ENCODE peak calls at places on chromosomes 4 and X, in four cellular contexts. A, M, G and J are unnamed samples.

GRCh38 chr4:121950680-121951569 is 935 bp downstream of the TRPC3 start:
- DNase-seq in M (peak; percentile 18), G (peak; percentile 66), A (no peak), J (peak; percentile 8)

GRCh38 chr4:109912706-109913621 is at the start of gene EGF:
- DNase-seq in G (no peak), M (no peak), A (no peak), J (peak; percentile 41)

GRCh38 chrX:107541244-107541643 is 87.1 kb upstream of the PRPS1 start:
- DNase-seq in G (no peak), M (no peak), A (no peak), J (no peak)

GRCh38 chrX:123108513-123109427 is 75.3 kb upstream of the GRIA3 start:
- DNase-seq in A (no peak), M (no peak), G (no peak), J (no peak)

GRCh38 chr4:13559414-13559813 is 15.1 kb upstream of the NKX3-2 start:
- DNase-seq in G (no peak), A (no peak), M (no peak), J (no peak)

GRCh38 chr4:8524595-8525382 is 55.4 kb upstream of the GPR78 start:
- DNase-seq in G (no peak), M (no peak), A (no peak), J (no peak)

GRCh38 chr4:99324978-99325377 is 3.8 kb upstream of the ADH1B start:
- DNase-seq in M (no peak), G (no peak), A (no peak), J (no peak)

GRCh38 chr4:3261411-3262207 is 12.7 kb downstream of the MSANTD1 start:
- DNase-seq in M (no peak), A (no peak), G (no peak), J (no peak)

GRCh38 chr4:8077181-8078108 is 81.2 kb downstream of the ABLIM2 start:
- DNase-seq in G (no peak), M (no peak), A (no peak), J (no peak)

GRCh38 chr4:28973591-28974350 is 1746.4 kb upstream of the PCDH7 start:
- DNase-seq in M (no peak), G (no peak), A (no peak), J (no peak)

GRCh38 chrX:40176979-40177430 is 79.2 kb upstream of the BCOR start:
- DNase-seq in A (peak; percentile 42), G (peak; percentile 68), M (no peak), J (no peak)

GRCh38 chrX:22389544-22390243 is 117.0 kb downstream of the CBLL2 start:
- DNase-seq in G (no peak), M (no peak), A (no peak), J (no peak)

GRCh38 chr4:137881641-137882040 is 349.3 kb upstream of the PCDH18 start:
- DNase-seq in G (no peak), A (no peak), M (no peak), J (no peak)

GRCh38 chrX:68132749-68133148 is 300.5 kb downstream of the OPHN1 start:
- DNase-seq in M (no peak), G (no peak), A (no peak), J (no peak)

GRCh38 chrX:2848806-2849420 is 20.2 kb downstream of the GYG2 start:
- DNase-seq in A (no peak), M (no peak), G (no peak), J (no peak)

GRCh38 chrX:8960809-8961413 is 73.0 kb downstream of the FAM9B start:
- DNase-seq in G (no peak), M (no peak), A (no peak), J (no peak)

GRCh38 chr4:99723555-99724450 is 66.2 kb upstream of the C4orf54 start:
- DNase-seq in G (no peak), M (no peak), A (no peak), J (no peak)

GRCh38 chr4:68460085-68460484 is 12.8 kb downstream of the TMPRSS11E start:
- DNase-seq in M (no peak), G (no peak), A (no peak), J (no peak)

GRCh38 chrX:1322393-1322792 is 14.2 kb upstream of the IL3RA start:
- DNase-seq in M (no peak), G (no peak), A (no peak), J (no peak)

GRCh38 chr4:94561249-94562024 is 109.7 kb downstream of the PDLIM5 start:
- DNase-seq in A (no peak), G (no peak), M (no peak), J (no peak)

GRCh38 chr4:6916587-6917444 is 7.2 kb downstream of the TBC1D14 start:
- DNase-seq in G (no peak), M (peak; percentile 54), A (peak; percentile 56), J (no peak)

GRCh38 chr4:41856797-41857196 is 78.4 kb upstream of the TMEM33 start:
- DNase-seq in A (no peak), M (no peak), G (no peak), J (no peak)

GRCh38 chr4:148341980-148342800 is 100.0 kb downstream of the NR3C2 start:
- DNase-seq in A (no peak), G (no peak), M (no peak), J (no peak)

GRCh38 chr4:2545321-2546013 is 9.0 kb downstream of the FAM193A start:
- DNase-seq in A (no peak), G (no peak), M (no peak), J (no peak)

GRCh38 chrX:10199212-10199611 is 42.4 kb downstream of the CLCN4 start:
- DNase-seq in G (no peak), M (no peak), A (no peak), J (no peak)

GRCh38 chrX:101079223-101079622 is 544 bp downstream of the TMEM35A start:
- DNase-seq in G (no peak), A (no peak), M (no peak), J (no peak)

GRCh38 chrX:46327229-46328081 is 217.8 kb downstream of the ZNF674 start:
- DNase-seq in M (no peak), A (no peak), G (peak; percentile 84), J (peak; percentile 76)

GRCh38 chr4:13881880-13882279 is 254.4 kb upstream of the BOD1L1 start:
- DNase-seq in M (no peak), G (no peak), A (no peak), J (no peak)